ENCODE peak calls at places on chromosomes 7 and 10, in eight cellular contexts. X, M, R, A, G, S, P and O are unnamed samples.

GRCh38 chr7:5514440-5515035 is 90.9 kb upstream of the TNRC18 start:
- DNase-seq in X (no peak), M (peak), R (no peak), A (no peak), G (no peak), S (no peak), P (no peak), O (no peak)

GRCh38 chr10:3472705-3473078 is 300.1 kb upstream of the PITRM1 start:
- DNase-seq in X (peak), M (peak), R (no peak), A (no peak), G (peak), S (no peak), P (no peak), O (no peak)

GRCh38 chr10:23314835-23315239 is 29.8 kb downstream of the C10orf67 start:
- DNase-seq in X (peak), M (peak), R (peak), A (no peak), G (peak), S (no peak), P (no peak), O (peak)

GRCh38 chr10:113485801-113486200 is 67.1 kb upstream of the HABP2 start:
- DNase-seq in X (peak), M (no peak), R (no peak), A (no peak), G (no peak), S (no peak), P (no peak), O (no peak)

GRCh38 chr7:153047079-153047478 is 287.5 kb downstream of the ACTR3B start:
- DNase-seq in X (no peak), M (no peak), R (no peak), A (no peak), G (no peak), S (no peak), P (no peak), O (no peak)

GRCh38 chr7:110253083-110253482 is 837.8 kb upstream of the LRRN3 start:
- DNase-seq in X (peak), M (no peak), R (no peak), A (no peak), G (peak), S (no peak), P (no peak), O (no peak)

GRCh38 chr7:54662701-54663100 is 96.3 kb downstream of the SEC61G start:
- DNase-seq in X (no peak), M (no peak), R (no peak), A (no peak), G (no peak), S (no peak), P (no peak), O (no peak)

GRCh38 chr10:13262433-13262832 is 28.3 kb upstream of the UCMA start:
- DNase-seq in X (no peak), M (no peak), R (no peak), A (no peak), G (no peak), S (no peak), P (no peak), O (no peak)

GRCh38 chr10:125633517-125633999 is 49.4 kb downstream of the TEX36 start:
- DNase-seq in X (peak), M (no peak), R (no peak), A (no peak), G (peak), S (no peak), P (no peak), O (no peak)

GRCh38 chr10:114605155-114605797 is 52.8 kb downstream of the ABLIM1 start:
- DNase-seq in X (no peak), M (peak), R (no peak), A (no peak), G (no peak), S (no peak), P (no peak), O (no peak)
- TF ChIP-seq CTCF in X (no peak), M (no peak), R (no peak), A (no peak), G (no peak), S (no peak), P (no peak), O (no peak)

GRCh38 chr7:23184709-23185354 is 3.0 kb downstream of the NUP42 start:
- DNase-seq in X (peak), M (peak), R (peak), A (no peak), G (peak), S (no peak), P (no peak), O (no peak)
- TF ChIP-seq CTCF in X (peak), M (peak), R (peak), A (no peak), G (peak), S (peak), P (peak), O (peak)

DNA sequence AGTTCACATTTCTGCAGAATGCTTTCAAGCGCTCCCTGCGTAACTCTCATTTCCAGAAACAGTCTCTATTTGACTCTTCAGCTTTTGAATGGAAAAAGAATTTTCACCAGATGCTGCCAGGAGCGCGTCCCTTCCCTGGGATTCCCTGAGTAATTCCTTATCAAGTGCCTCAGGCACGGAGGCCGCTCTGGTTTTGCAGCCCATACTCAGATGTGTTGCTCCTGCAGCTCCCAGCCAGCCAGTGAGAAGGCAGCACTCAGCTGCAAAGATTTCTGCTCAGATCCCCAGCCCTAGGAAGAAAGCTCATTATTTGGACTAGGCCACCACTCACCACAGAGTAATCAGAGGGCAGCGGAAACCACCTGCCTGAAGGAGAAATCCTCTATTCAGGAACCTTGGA is 161.1 kb upstream of the CHST15 start:
- DNase-seq in X (no peak), M (no peak), R (no peak), A (no peak), G (no peak), S (no peak), P (no peak), O (no peak)
- TF ChIP-seq CTCF in X (no peak), M (no peak), R (no peak), A (no peak), G (no peak), S (no peak), P (no peak), O (no peak)

GRCh38 chr7:43929529-43930457 is 3.6 kb downstream of the UBE2D4 start:
- DNase-seq in X (no peak), M (no peak), R (no peak), A (no peak), G (no peak), S (no peak), P (no peak), O (no peak)

GRCh38 chr7:43922726-43923125 is 3.5 kb upstream of the UBE2D4 start:
- DNase-seq in X (no peak), M (no peak), R (no peak), A (no peak), G (no peak), S (no peak), P (no peak), O (no peak)

GRCh38 chr7:43927810-43928209 is 1.6 kb downstream of the UBE2D4 start:
- DNase-seq in X (no peak), M (no peak), R (no peak), A (no peak), G (no peak), S (no peak), P (no peak), O (no peak)

GRCh38 chr7:43921423-43921822 is 4.8 kb upstream of the UBE2D4 start:
- DNase-seq in X (no peak), M (no peak), R (no peak), A (no peak), G (no peak), S (no peak), P (no peak), O (no peak)

DNA sequence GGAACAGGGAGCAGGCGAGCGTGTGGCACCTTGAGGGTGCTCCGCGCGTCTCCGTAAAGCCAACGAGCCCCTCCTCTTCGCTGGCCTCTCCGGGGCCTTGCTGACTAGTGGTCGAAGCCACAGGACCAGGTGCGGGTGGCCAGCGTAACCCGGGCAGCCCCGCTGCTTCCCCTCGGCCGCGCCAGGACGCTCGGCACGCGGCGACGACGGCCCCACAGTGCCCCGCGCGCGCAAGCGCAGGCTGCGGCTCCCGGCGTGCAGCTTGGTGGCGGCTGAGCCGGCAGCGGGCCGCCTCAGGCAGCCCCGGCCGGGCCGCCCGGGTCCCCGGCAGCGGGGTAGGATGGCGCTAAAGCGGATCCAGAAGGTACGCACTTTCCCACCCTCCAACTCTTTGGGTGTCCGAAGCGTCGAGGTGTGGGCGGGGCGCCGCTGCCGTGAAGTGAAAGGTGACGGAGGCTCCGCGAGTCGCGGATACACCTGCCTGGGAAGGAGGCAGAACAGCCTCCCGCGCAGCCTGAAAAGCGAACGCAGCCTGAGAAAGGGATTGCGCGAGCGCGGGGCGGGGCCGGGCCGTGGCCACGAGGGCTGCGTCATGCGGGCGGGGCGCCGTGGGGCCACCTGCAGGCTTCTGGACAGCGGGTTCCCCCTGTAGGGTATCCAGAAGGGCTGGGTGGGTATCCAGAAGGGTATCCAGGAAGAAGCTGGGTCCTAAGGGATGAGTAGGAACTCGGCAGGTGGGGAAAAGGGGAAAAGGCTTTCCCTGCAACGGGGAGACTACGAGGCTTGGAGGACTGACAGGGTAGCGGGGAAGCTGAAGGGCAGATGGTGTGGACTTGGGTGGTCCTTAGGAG is at the start of gene UBE2D4:
- DNase-seq in X (peak), M (peak), R (peak), A (peak), G (peak), S (peak), P (peak), O (peak)
- TF ChIP-seq CTCF in X (no peak), M (no peak), R (no peak), A (no peak), G (no peak), S (no peak), P (no peak), O (no peak)